ENCODE peak calls at places on chromosomes 5 and 9, in four cellular contexts. J is H1, T is HepG2, U is GM12878. O is an unnamed sample.

GRCh38 chr5:124706729-124707361 is 39.6 kb downstream of the ZNF608 start:
- DNase-seq in T (peak), U (no peak), J (no peak), O (no peak)

GRCh38 chr5:177317959-177318377 is 6.3 kb upstream of the MXD3 start:
- DNase-seq in T (peak), J (no peak), U (no peak), O (peak)

GRCh38 chr5:139817970-139818369 is 22.4 kb downstream of the PSD2 start:
- DNase-seq in U (no peak), J (no peak), T (no peak), O (no peak)

GRCh38 chr5:132054697-132055440 is 5.6 kb upstream of the IL3 start:
- DNase-seq in T (no peak), U (no peak), J (no peak), O (no peak)

GRCh38 chr5:622359-622758 is 10.2 kb downstream of the CEP72 start:
- DNase-seq in U (no peak), T (no peak), J (no peak), O (no peak)

GRCh38 chr9:124280176-124280691 is 22.5 kb downstream of the NEK6 start:
- DNase-seq in T (no peak), J (no peak), U (no peak), O (no peak)

GRCh38 chr5:14560091-14560595 is 21.4 kb upstream of the OTULINL start:
- DNase-seq in T (no peak), U (no peak), J (no peak), O (no peak)

GRCh38 chr5:179244051-179244450 is 101.2 kb downstream of the ADAMTS2 start:
- DNase-seq in J (no peak), T (no peak), U (no peak), O (no peak)

GRCh38 chr9:14910178-14910805 is at the start of gene FREM1:
- DNase-seq in J (no peak), U (no peak), T (peak), O (peak)

GRCh38 chr9:107208121-107208520 is 75.0 kb upstream of the RAD23B start:
- DNase-seq in T (no peak), J (no peak), U (no peak), O (no peak)

GRCh38 chr5:57834829-57835554 is 352.4 kb upstream of the ACTBL2 start:
- DNase-seq in T (peak), J (no peak), U (no peak), O (peak)

GRCh38 chr9:127170652-127171051 is 48.2 kb upstream of the ANGPTL2 start:
- DNase-seq in J (no peak), U (peak), T (no peak), O (no peak)

GRCh38 chr9:34592895-34593601 is 3.5 kb upstream of the CNTFR start:
- DNase-seq in U (no peak), J (no peak), T (no peak), O (no peak)

GRCh38 chr9:108167136-108167900 is 677.7 kb upstream of the KLF4 start:
- DNase-seq in T (no peak), U (no peak), J (no peak), O (no peak)

GRCh38 chr9:29773676-29774075 is 2200.4 kb upstream of the C9orf72 start:
- DNase-seq in J (no peak), T (no peak), U (no peak), O (no peak)

GRCh38 chr5:55316842-55317241 is 9.1 kb downstream of the MTREX start:
- DNase-seq in J (no peak), T (no peak), U (no peak), O (no peak)

GRCh38 chr5:95667219-95667618 is 15.6 kb downstream of the SPATA9 start:
- DNase-seq in T (no peak), J (no peak), U (no peak), O (no peak)

GRCh38 chr9:99184073-99184426 is 37.7 kb downstream of the ALG2 start:
- DNase-seq in J (no peak), T (no peak), U (no peak), O (no peak)

GRCh38 chr9:105206821-105207699 is 37.4 kb upstream of the SLC44A1 start:
- DNase-seq in J (no peak), U (no peak), T (no peak), O (no peak)

GRCh38 chr9:6708732-6709131 is 49.0 kb upstream of the KDM4C start:
- DNase-seq in T (no peak), J (no peak), U (no peak), O (no peak)

GRCh38 chr5:57176350-57176857 is 2.5 kb downstream of the GPBP1 start:
- DNase-seq in U (no peak), J (no peak), T (no peak), O (no peak)

GRCh38 chr9:137227057-137227852 is at the start of gene RNF224:
- DNase-seq in T (peak), J (no peak), U (no peak), O (peak)

GRCh38 chr5:39633057-39633456 is 208.3 kb upstream of the DAB2 start:
- DNase-seq in J (no peak), T (no peak), U (no peak), O (no peak)

GRCh38 chr9:138048184-138048583 is 170.6 kb downstream of the CACNA1B start:
- DNase-seq in U (no peak), J (no peak), T (no peak), O (no peak)

GRCh38 chr9:129334744-129335080 is 156.7 kb upstream of the IER5L start:
- DNase-seq in J (no peak), T (no peak), U (no peak), O (no peak)

GRCh38 chr9:117145811-117146490 is 268.9 kb downstream of the ASTN2 start:
- DNase-seq in J (no peak), U (no peak), T (no peak), O (no peak)

GRCh38 chr9:114330636-114331035 is 967 bp downstream of the ORM2 start:
- DNase-seq in T (no peak), J (no peak), U (no peak), O (no peak)

GRCh38 chr5:42620579-42621216 is 135.9 kb upstream of the CCDC152 start:
- DNase-seq in J (no peak), T (no peak), U (no peak), O (no peak)

GRCh38 chr9:21812945-21813568 is 10.6 kb downstream of the MTAP start:
- DNase-seq in U (no peak), T (peak), J (no peak), O (peak)

GRCh38 chr9:99731950-99732349 is 89.7 kb upstream of the NR4A3 start:
- DNase-seq in J (no peak), T (no peak), U (no peak), O (no peak)

GRCh38 chr5:171272996-171273970 is 35.8 kb upstream of the TLX3 start:
- DNase-seq in U (no peak), J (peak), T (peak), O (peak)

GRCh38 chr5:980941-981340 is 27.7 kb upstream of the NKD2 start:
- DNase-seq in U (no peak), T (no peak), J (no peak), O (no peak)

DNA sequence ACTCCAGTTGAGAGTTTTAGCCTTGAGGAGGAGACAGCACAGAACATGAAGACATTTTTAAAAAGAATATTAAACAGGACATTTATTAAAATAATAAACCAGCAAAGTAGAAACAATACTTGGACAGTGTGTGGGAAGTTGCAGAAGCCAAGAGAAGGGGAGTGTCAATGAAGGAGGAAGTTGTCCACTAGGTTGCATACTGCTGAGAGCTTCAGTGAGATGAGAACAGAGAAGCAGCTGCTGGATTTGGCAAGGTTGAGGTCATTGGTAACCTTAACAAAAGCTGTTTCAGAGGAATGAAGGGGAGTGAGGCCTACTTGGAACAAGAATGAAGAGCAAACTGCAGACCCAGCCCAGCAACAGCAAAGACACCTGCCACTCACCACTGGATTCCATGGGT is 11.4 kb downstream of the BHMT start:
- DNase-seq in U (no peak), J (no peak), T (no peak), O (no peak)
- TF ChIP-seq ZNF274 in U (no peak), J (no peak), T (no peak), O (no peak)

GRCh38 chr5:78508231-78508765 is 140.3 kb downstream of the LHFPL2 start:
- DNase-seq in U (no peak), T (peak), J (no peak), O (no peak)

GRCh38 chr5:78511116-78511906 is 137.3 kb downstream of the LHFPL2 start:
- DNase-seq in J (no peak), T (no peak), U (no peak), O (no peak)

GRCh38 chr5:78512440-78512839 is 136.1 kb downstream of the LHFPL2 start:
- DNase-seq in U (no peak), T (no peak), J (no peak), O (no peak)

GRCh38 chr5:78509145-78509865 is 139.3 kb downstream of the LHFPL2 start:
- DNase-seq in U (no peak), T (no peak), J (no peak), O (no peak)

DNA sequence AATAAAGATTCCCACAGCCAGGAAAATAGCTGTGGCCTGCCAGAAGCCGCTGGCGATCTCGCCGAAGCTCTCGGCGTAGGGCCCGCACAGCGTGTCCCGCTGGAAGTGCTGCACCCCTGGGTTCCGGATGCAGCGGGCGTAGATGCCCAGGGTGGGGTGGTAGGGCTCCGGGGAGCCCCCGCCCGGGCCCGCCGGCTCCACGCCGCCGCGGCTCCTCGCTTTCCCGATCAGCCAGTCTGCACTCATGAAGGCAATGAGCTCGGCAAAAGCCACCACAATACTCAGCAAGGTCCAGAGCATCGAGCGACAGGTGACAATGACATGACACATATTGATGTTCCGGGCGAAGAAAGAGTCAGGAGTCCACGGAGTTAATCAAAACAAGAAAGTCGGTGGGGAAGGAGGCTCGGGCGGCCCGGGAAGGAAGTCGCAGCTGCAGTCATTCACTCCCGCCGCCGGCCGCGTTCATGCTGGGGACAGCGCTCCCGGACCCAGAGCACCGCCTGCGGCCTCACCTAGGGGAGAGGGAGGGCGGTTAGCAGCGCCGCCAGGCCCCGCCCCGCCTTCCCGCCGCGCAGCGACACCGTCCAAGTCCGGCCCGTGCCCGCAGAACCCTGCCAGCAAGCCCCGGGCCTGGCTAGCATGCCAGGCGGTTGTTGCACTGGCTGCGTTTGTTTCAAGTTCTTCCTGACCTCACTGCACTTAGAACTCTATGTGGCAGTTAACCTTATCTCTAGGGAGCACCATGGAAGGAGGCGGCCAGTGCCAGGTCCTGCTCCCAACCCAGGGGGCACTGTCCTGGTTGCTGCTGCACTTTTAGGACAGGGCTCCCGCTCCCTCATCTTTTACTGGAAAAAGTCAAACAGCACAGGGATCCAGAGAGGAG is 138.4 kb downstream of the LHFPL2 start:
- DNase-seq in J (no peak), U (no peak), T (no peak), O (no peak)
- H3K4me3 ChIP-seq in J (peak), U (peak), T (no peak), O (no peak)

GRCh38 chr5:9176641-9177040 is 369.2 kb downstream of the SEMA5A start:
- DNase-seq in J (no peak), U (no peak), T (no peak), O (no peak)

GRCh38 chr5:9173281-9174048 is 372.4 kb downstream of the SEMA5A start:
- DNase-seq in T (no peak), U (no peak), J (no peak), O (no peak)

GRCh38 chr5:9168791-9169611 is 376.9 kb downstream of the SEMA5A start:
- DNase-seq in T (no peak), J (no peak), U (no peak), O (no peak)

GRCh38 chr5:9170026-9170425 is 375.8 kb downstream of the SEMA5A start:
- DNase-seq in T (no peak), J (no peak), U (no peak), O (no peak)

GRCh38 chr5:9174446-9174845 is 371.4 kb downstream of the SEMA5A start:
- DNase-seq in J (no peak), U (no peak), T (no peak), O (no peak)
- TF ChIP-seq SUZ12 in J (no peak), U (no peak), T (no peak), O (no peak)

GRCh38 chr9:78324068-78324650 is 27.2 kb downstream of the PSAT1 start:
- DNase-seq in U (no peak), J (no peak), T (no peak), O (no peak)

GRCh38 chr9:78326564-78326963 is 29.6 kb downstream of the PSAT1 start:
- DNase-seq in J (no peak), U (no peak), T (no peak), O (no peak)

GRCh38 chr9:78324682-78325081 is 27.8 kb downstream of the PSAT1 start:
- DNase-seq in U (no peak), T (no peak), J (no peak), O (no peak)

GRCh38 chr9:78325846-78326350 is 29.0 kb downstream of the PSAT1 start:
- DNase-seq in U (no peak), T (no peak), J (no peak), O (no peak)

GRCh38 chr9:78325343-78325742 is 28.4 kb downstream of the PSAT1 start:
- DNase-seq in T (no peak), U (no peak), J (no peak), O (no peak)
- TF ChIP-seq ZNF274 in T (no peak), U (no peak), J (no peak), O (no peak)

GRCh38 chr5:17213938-17214337 is 3.5 kb upstream of the BASP1 start:
- DNase-seq in T (no peak), J (no peak), U (no peak), O (no peak)

GRCh38 chr5:17218353-17219005 is 1.0 kb downstream of the BASP1 start:
- DNase-seq in U (no peak), T (no peak), J (no peak), O (no peak)

GRCh38 chr5:17216974-17217325 is 481 bp upstream of the BASP1 start:
- DNase-seq in J (no peak), U (no peak), T (no peak), O (no peak)

GRCh38 chr5:17217421-17218352 is at the start of gene BASP1:
- DNase-seq in J (no peak), U (no peak), T (no peak), O (peak)

GRCh38 chr5:17216176-17216973 is 1.1 kb upstream of the BASP1 start:
- DNase-seq in J (peak), U (peak), T (peak), O (peak)
- H3K4me3 ChIP-seq in J (peak), U (peak), T (no peak), O (peak)

GRCh38 chr5:138464018-138464387 is 1.3 kb upstream of the EGR1 start:
- DNase-seq in J (no peak), T (peak), U (peak), O (peak)

GRCh38 chr5:138461343-138462125 is 3.7 kb upstream of the EGR1 start:
- DNase-seq in J (no peak), T (no peak), U (no peak), O (no peak)

GRCh38 chr5:138464388-138465287 is 641 bp upstream of the EGR1 start:
- DNase-seq in T (peak), U (peak), J (peak), O (peak)

GRCh38 chr5:138465288-138466057 is at the start of gene EGR1:
- DNase-seq in T (peak), U (peak), J (peak), O (no peak)

DNA sequence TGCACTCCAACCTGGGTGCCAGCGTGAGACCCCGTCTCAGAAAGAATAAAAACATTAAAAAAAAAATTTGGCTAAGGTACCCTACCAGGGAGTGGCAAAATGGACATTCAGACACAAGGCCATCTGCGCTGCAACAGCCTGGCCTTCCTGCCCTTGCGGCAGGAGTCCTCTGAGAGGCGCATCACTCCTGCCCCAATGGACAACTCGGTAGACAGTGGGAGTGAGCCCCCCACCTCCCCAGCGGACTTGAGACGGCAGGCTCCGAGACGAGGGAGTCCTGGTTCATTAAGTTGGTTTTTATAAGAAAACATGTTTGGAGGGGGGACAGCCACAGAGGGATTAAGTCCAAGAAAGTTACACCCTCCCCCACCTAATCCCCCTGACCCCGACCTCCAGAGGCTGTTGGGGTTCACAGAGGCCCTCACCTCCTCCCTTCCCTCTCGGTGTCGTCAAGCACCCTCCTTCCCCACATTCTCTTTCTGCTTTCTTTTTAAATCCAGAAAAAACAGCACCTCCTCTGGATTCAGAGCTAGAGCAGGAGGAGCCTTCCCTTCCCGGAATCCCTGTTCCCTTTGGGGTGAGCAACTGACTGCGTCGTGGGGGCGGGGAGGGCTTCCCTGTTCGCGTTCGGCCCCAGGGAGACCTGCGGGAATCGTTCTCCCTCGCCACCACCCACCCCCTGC is 1.8 kb upstream of the EGR1 start:
- DNase-seq in J (no peak), T (no peak), U (no peak), O (no peak)
- TF ChIP-seq SUZ12 in J (no peak), T (no peak), U (no peak), O (no peak)

GRCh38 chr5:112800901-112801300 is 60.2 kb upstream of the SRP19 start:
- DNase-seq in J (no peak), T (no peak), U (no peak), O (no peak)
- TF ChIP-seq ZNF274 in J (no peak), T (no peak), U (no peak), O (no peak)

GRCh38 chr5:116037236-116037822 is 5.1 kb downstream of the ARL14EPL start:
- DNase-seq in T (no peak), J (no peak), U (no peak), O (no peak)
- H3K4me3 ChIP-seq in T (no peak), J (no peak), U (no peak), O (no peak)

DNA sequence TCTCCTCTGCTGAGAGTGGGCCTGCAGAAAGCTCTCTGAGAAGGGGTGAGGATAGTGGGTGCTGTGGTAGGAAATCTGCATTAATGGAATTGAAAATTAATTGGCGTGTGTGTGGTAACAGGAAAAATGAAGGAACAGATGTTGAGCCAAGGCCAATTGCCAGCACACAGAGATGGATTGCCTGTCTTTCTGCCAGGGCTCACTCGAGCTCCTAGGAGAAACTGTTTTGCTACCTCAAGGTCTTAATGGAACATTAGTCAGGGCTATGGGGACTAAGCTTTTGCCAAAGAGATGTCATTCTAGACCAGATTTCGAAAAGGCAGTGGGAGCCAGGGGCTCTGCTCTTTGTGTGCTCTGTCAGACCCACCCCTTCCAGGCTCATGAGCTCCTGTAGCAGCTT is 124.0 kb upstream of the EFNA5 start:
- DNase-seq in J (no peak), T (no peak), U (no peak), O (no peak)
- TF ChIP-seq SUZ12 in J (no peak), T (no peak), U (no peak), O (no peak)

DNA sequence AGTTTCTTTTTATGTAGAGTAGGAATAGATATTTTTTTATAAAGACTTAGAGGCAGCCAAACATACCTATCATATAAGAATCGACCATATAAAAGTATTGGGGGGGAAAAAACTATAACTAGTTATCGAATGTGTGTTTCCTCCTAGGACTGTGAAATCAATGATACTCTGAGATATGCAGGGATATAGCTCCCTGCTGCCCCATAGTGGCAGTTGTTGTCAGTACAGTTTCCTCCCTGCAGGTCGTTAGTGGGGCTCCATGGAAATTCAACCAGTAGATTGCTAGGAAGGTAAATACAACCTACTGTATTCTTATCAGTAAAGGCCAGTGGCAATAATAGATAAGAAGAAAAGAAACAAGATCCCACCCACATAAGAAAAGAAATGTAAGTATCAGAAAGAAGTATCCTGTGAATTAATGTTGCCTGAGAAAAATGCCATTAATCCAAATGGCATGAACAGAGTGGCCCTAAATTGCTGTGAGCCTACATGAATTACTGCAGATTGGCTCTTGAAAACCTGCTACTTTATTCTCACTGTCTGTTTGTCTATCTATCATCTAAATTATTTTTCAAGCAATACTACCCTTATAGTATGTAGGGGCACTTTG is 136.9 kb upstream of the FBN2 start:
- DNase-seq in J (no peak), T (peak), U (no peak), O (no peak)
- TF ChIP-seq ZNF274 in J (no peak), T (no peak), U (no peak), O (no peak)